ENCODE peak calls at places on chromosomes 5 and 9, in four cellular contexts. One of them, this sample, is unnamed.

GRCh38 chr9:85212209-85212608 is 529.5 kb downstream of the AGTPBP1 start:
- DNase-seq in K562: no peak
- DNase-seq in IMR-90: no peak
- DNase-seq in GM12878: no peak
- DNase-seq in this sample: no peak

GRCh38 chr5:45800331-45800730 is 104.2 kb upstream of the HCN1 start:
- DNase-seq in GM12878: no peak
- DNase-seq in IMR-90: no peak
- DNase-seq in K562: no peak
- DNase-seq in this sample: no peak

GRCh38 chr9:89524888-89525385 is 27.0 kb upstream of the SEMA4D start:
- DNase-seq in GM12878: no peak
- DNase-seq in K562: no peak
- DNase-seq in IMR-90: no peak
- DNase-seq in this sample: no peak

GRCh38 chr5:37840036-37840909 is at the start of gene GDNF:
- DNase-seq in IMR-90: peak; percentile 77
- DNase-seq in GM12878: no peak
- DNase-seq in K562: no peak
- DNase-seq in this sample: peak; percentile 66

GRCh38 chr9:98806394-98807069 is 938 bp upstream of the GALNT12 start:
- DNase-seq in K562: no peak
- DNase-seq in GM12878: no peak
- DNase-seq in IMR-90: peak; percentile 27
- DNase-seq in this sample: no peak

GRCh38 chr5:120767171-120767820 is 303.2 kb downstream of the PRR16 start:
- DNase-seq in GM12878: no peak
- DNase-seq in K562: no peak
- DNase-seq in IMR-90: peak; percentile 70
- DNase-seq in this sample: no peak

GRCh38 chr5:1111727-1112289 is at the start of gene SLC12A7:
- DNase-seq in GM12878: no peak
- DNase-seq in IMR-90: no peak
- DNase-seq in K562: peak; percentile 91
- DNase-seq in this sample: peak; percentile 82

GRCh38 chr5:150140830-150141229 is 14.8 kb downstream of the PDGFRB start:
- DNase-seq in IMR-90: peak; percentile 100
- DNase-seq in K562: no peak
- DNase-seq in GM12878: no peak
- DNase-seq in this sample: no peak

GRCh38 chr5:56993241-56993640 is 41.3 kb upstream of the MIER3 start:
- DNase-seq in IMR-90: no peak
- DNase-seq in K562: no peak
- DNase-seq in GM12878: no peak
- DNase-seq in this sample: no peak

GRCh38 chr5:93570294-93571110 is 10.5 kb downstream of the NR2F1-AS1 start:
- DNase-seq in K562: no peak
- DNase-seq in GM12878: no peak
- DNase-seq in IMR-90: no peak
- DNase-seq in this sample: no peak

GRCh38 chr9:95070549-95071021 is 246.9 kb downstream of the FANCC start:
- DNase-seq in GM12878: no peak
- DNase-seq in K562: no peak
- DNase-seq in IMR-90: no peak
- DNase-seq in this sample: no peak

GRCh38 chr9:68552700-68553099 is 12.0 kb upstream of the TMEM252 start:
- DNase-seq in IMR-90: peak; percentile 93
- DNase-seq in GM12878: no peak
- DNase-seq in K562: no peak
- DNase-seq in this sample: no peak

GRCh38 chr5:14250094-14250777 is 107.1 kb downstream of the TRIO start:
- DNase-seq in IMR-90: peak; percentile 86
- DNase-seq in K562: peak; percentile 52
- DNase-seq in GM12878: no peak
- DNase-seq in this sample: peak; percentile 62

GRCh38 chr9:87107072-87107471 is 159.8 kb upstream of the GAS1 start:
- DNase-seq in IMR-90: peak; percentile 29
- DNase-seq in K562: no peak
- DNase-seq in GM12878: no peak
- DNase-seq in this sample: peak; percentile 19

GRCh38 chr5:180344393-180344999 is 8.6 kb downstream of the GFPT2 start:
- DNase-seq in K562: no peak
- DNase-seq in GM12878: no peak
- DNase-seq in IMR-90: no peak
- DNase-seq in this sample: no peak

GRCh38 chr5:106028314-106028713 is 1642.4 kb downstream of the EFNA5 start:
- DNase-seq in IMR-90: peak; percentile 2
- DNase-seq in K562: no peak
- DNase-seq in GM12878: no peak
- DNase-seq in this sample: no peak

GRCh38 chr5:4387295-4387694 is 752.8 kb upstream of the ADAMTS16 start:
- DNase-seq in GM12878: no peak
- DNase-seq in K562: no peak
- DNase-seq in IMR-90: no peak
- DNase-seq in this sample: no peak

GRCh38 chr5:175555168-175555745 is 76.9 kb downstream of the SFXN1 start:
- DNase-seq in IMR-90: no peak
- DNase-seq in GM12878: no peak
- DNase-seq in K562: no peak
- DNase-seq in this sample: no peak

GRCh38 chr9:98383758-98384157 is 128.3 kb upstream of the TBC1D2 start:
- DNase-seq in IMR-90: peak; percentile 46
- DNase-seq in GM12878: no peak
- DNase-seq in K562: no peak
- DNase-seq in this sample: no peak

GRCh38 chr9:93456022-93456421 is 2.6 kb upstream of the FAM120AOS start:
- DNase-seq in K562: no peak
- DNase-seq in IMR-90: peak; percentile 13
- DNase-seq in GM12878: no peak
- DNase-seq in this sample: no peak

GRCh38 chr5:120254385-120254784 is 209.7 kb upstream of the PRR16 start:
- DNase-seq in IMR-90: no peak
- DNase-seq in GM12878: no peak
- DNase-seq in K562: no peak
- DNase-seq in this sample: no peak

GRCh38 chr9:82223442-82223841 is 234.9 kb downstream of the SPATA31D1 start:
- DNase-seq in IMR-90: peak; percentile 89
- DNase-seq in GM12878: no peak
- DNase-seq in K562: no peak
- DNase-seq in this sample: no peak

GRCh38 chr9:90477535-90477934 is 165.1 kb downstream of the DIRAS2 start:
- DNase-seq in GM12878: no peak
- DNase-seq in IMR-90: no peak
- DNase-seq in K562: no peak
- DNase-seq in this sample: no peak

GRCh38 chr5:72093231-72093630 is 14.0 kb upstream of the MAP1B start:
- DNase-seq in GM12878: no peak
- DNase-seq in IMR-90: peak; percentile 67
- DNase-seq in K562: no peak
- DNase-seq in this sample: no peak

GRCh38 chr5:173454764-173455598 is 126.8 kb upstream of the STC2 start:
- DNase-seq in K562: peak; percentile 60
- DNase-seq in GM12878: no peak
- DNase-seq in IMR-90: peak; percentile 100
- DNase-seq in this sample: no peak

GRCh38 chr9:89539374-89539773 is 41.5 kb upstream of the SEMA4D start:
- DNase-seq in IMR-90: no peak
- DNase-seq in K562: no peak
- DNase-seq in GM12878: no peak
- DNase-seq in this sample: no peak

GRCh38 chr5:78671609-78672008 is 23.0 kb upstream of the LHFPL2 start:
- DNase-seq in GM12878: no peak
- DNase-seq in K562: no peak
- DNase-seq in IMR-90: no peak
- DNase-seq in this sample: no peak

GRCh38 chr5:54009828-54010227 is 300.5 kb downstream of the ARL15 start:
- DNase-seq in GM12878: no peak
- DNase-seq in IMR-90: no peak
- DNase-seq in K562: no peak
- DNase-seq in this sample: no peak

GRCh38 chr5:87400305-87400899 is 12.3 kb downstream of the CCNH start:
- DNase-seq in GM12878: no peak
- DNase-seq in K562: peak; percentile 40
- DNase-seq in IMR-90: peak; percentile 61
- DNase-seq in this sample: peak; percentile 45

GRCh38 chr9:123401879-123402513 is 46.0 kb downstream of the CRB2 start:
- DNase-seq in K562: peak; percentile 60
- DNase-seq in IMR-90: peak; percentile 57
- DNase-seq in GM12878: no peak
- DNase-seq in this sample: peak; percentile 77

GRCh38 chr9:26746357-26747072 is 146.1 kb downstream of the CAAP1 start:
- DNase-seq in K562: no peak
- DNase-seq in IMR-90: peak; percentile 13
- DNase-seq in GM12878: peak; percentile 76
- DNase-seq in this sample: no peak

GRCh38 chr9:133701321-133701980 is 36.7 kb downstream of the SARDH start:
- DNase-seq in K562: no peak
- DNase-seq in GM12878: no peak
- DNase-seq in IMR-90: no peak
- DNase-seq in this sample: no peak

GRCh38 chr9:133980864-133981588 is 11.1 kb downstream of the VAV2 start:
- DNase-seq in GM12878: no peak
- DNase-seq in IMR-90: no peak
- DNase-seq in K562: no peak
- DNase-seq in this sample: no peak

GRCh38 chr5:12772276-12772675 is 868.0 kb upstream of the CTNND2 start:
- DNase-seq in IMR-90: no peak
- DNase-seq in K562: no peak
- DNase-seq in GM12878: no peak
- DNase-seq in this sample: no peak

DNA sequence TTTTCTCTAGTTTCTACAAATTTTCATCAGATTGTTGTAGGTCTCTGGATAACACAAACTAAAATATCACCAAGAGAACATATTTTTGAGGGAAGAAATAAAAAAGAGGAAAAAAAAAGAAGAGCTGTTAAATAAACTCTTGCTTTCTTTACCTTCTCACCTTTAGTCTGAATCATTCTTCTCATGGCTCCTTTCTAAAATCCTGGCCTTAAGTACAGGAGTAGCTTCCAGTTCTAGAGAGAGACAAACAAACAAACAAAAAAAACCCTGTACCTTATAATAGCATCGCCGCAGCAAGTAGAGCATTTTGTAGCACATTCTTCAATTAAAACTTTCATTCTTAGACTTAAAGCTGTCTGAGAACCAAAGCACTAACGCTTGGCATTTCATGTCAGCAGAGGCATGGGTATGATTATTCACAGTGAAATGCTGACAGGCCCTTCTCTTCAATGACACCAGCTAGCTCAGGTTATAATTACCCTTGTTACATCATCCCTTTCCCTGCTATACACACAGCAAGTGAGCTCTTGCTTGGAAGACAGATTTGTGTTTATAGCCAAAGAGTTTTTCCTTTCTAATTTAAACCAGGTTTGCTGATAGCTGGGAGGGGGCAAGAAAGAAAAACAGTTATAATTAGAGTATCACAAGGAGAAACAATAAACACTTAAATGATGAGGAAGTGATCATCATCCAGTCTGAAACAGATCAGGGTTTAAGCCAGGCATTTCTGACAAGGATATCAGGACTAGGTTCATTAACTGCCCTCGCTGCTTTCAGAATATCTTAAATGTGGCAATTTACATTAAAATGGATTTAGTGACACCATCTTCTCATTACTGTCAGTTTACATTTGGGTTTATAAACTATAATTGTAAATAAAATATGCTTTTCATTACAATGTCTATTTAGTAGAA is 510.9 kb upstream of the ZNF608 start:
- DNase-seq in IMR-90: peak; percentile 7
- DNase-seq in K562: no peak
- DNase-seq in GM12878: no peak
- DNase-seq in this sample: peak; percentile 32
- TF ChIP-seq BHLHE40 in IMR-90: no peak
- TF ChIP-seq BHLHE40 in K562: no peak
- TF ChIP-seq BHLHE40 in GM12878: no peak
- TF ChIP-seq BHLHE40 in this sample: no peak

GRCh38 chr5:66554211-66554610 is 42.0 kb upstream of the MAST4 start:
- DNase-seq in GM12878: peak; percentile 72
- DNase-seq in IMR-90: no peak
- DNase-seq in K562: no peak
- DNase-seq in this sample: no peak
- TF ChIP-seq BHLHE40 in GM12878: peak; percentile 31
- TF ChIP-seq BHLHE40 in IMR-90: no peak
- TF ChIP-seq BHLHE40 in K562: no peak
- TF ChIP-seq BHLHE40 in this sample: no peak

GRCh38 chr5:170226138-170226435 is 6.7 kb upstream of the C5orf58 start:
- DNase-seq in K562: no peak
- DNase-seq in GM12878: no peak
- DNase-seq in IMR-90: no peak
- DNase-seq in this sample: no peak

GRCh38 chr5:170223349-170223748 is 9.4 kb upstream of the C5orf58 start:
- DNase-seq in GM12878: no peak
- DNase-seq in K562: no peak
- DNase-seq in IMR-90: no peak
- DNase-seq in this sample: no peak

GRCh38 chr5:170223906-170224305 is 8.9 kb upstream of the C5orf58 start:
- DNase-seq in K562: no peak
- DNase-seq in IMR-90: no peak
- DNase-seq in GM12878: no peak
- DNase-seq in this sample: no peak

GRCh38 chr5:170226661-170227060 is 6.1 kb upstream of the C5orf58 start:
- DNase-seq in IMR-90: no peak
- DNase-seq in K562: no peak
- DNase-seq in GM12878: no peak
- DNase-seq in this sample: no peak

DNA sequence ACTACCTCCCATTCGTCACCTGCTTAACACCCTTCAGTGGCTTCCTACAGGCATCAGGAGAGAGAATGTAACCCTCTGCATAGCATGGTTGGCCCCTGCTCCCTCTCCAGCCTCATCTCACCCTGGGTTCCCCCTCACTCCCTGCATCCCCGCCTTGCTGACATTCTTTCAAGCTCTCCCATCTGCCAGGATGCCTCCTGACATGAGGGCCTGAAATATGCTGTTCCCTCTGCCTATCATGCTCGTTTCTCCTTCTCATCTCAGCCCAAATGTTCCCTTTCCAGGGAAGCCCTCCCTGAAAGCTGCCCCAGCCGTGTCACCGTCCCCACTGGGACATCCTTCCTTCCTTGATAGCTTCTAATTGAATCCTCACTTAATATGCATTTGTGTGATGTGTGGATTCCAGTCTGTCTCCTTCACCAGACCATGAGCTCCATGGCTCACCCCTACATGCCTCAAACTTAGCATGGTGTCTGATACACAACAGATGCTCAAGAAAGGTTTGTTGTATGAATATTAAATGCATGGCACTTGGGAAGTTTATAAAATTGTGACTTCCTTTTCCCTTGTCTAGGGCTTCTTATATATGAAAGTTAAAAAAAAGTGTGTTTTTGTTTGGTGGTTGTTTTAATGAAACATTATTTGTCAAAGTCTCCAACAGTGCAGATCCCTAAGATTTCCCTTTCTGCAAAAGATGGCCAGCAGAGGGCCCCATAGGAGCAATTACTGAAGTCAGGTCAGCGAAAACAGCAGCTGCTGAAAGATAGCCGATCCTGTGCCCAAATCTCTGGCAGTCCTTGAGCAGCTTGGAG is 7.3 kb upstream of the C5orf58 start:
- DNase-seq in GM12878: peak; percentile 4
- DNase-seq in IMR-90: peak; percentile 39
- DNase-seq in K562: peak; percentile 68
- DNase-seq in this sample: peak; percentile 79
- TF ChIP-seq BHLHE40 in GM12878: peak; percentile 5
- TF ChIP-seq BHLHE40 in IMR-90: no peak
- TF ChIP-seq BHLHE40 in K562: no peak
- TF ChIP-seq BHLHE40 in this sample: no peak

GRCh38 chr5:135020111-135020895 is 13.7 kb downstream of the PITX1 start:
- DNase-seq in K562: no peak
- DNase-seq in IMR-90: no peak
- DNase-seq in GM12878: no peak
- DNase-seq in this sample: peak; percentile 28
- TF ChIP-seq BHLHE40 in K562: no peak
- TF ChIP-seq BHLHE40 in IMR-90: no peak
- TF ChIP-seq BHLHE40 in GM12878: no peak
- TF ChIP-seq BHLHE40 in this sample: no peak